ENCODE peak calls at places on chromosomes 7 and 10, in five cellular contexts. S, C, G, U and E are unnamed samples.

GRCh38 chr7:154440656-154441055 is 388.5 kb downstream of the DPP6 start:
- DNase-seq in S (no peak), C (no peak), G (no peak), U (no peak), E (no peak)

GRCh38 chr7:30888783-30889182 is 22.9 kb upstream of the AQP1 start:
- DNase-seq in S (no peak), C (no peak), G (peak), U (no peak), E (no peak)

GRCh38 chr10:84108797-84109196 is 30.5 kb upstream of the GHITM start:
- DNase-seq in S (peak), C (no peak), G (no peak), U (no peak), E (no peak)

GRCh38 chr10:31419394-31420063 is 100.5 kb downstream of the ZEB1 start:
- DNase-seq in S (no peak), C (peak), G (no peak), U (no peak), E (no peak)

GRCh38 chr7:137135654-137136350 is 207.7 kb downstream of the PTN start:
- DNase-seq in S (no peak), C (no peak), G (no peak), U (no peak), E (no peak)

GRCh38 chr10:98378722-98379121 is 36.3 kb downstream of the PYROXD2 start:
- DNase-seq in S (no peak), C (no peak), G (no peak), U (no peak), E (no peak)

GRCh38 chr7:157996359-157997079 is 591.1 kb downstream of the PTPRN2 start:
- DNase-seq in S (no peak), C (no peak), G (peak), U (no peak), E (no peak)

GRCh38 chr10:43945908-43946307 is 297.2 kb upstream of the ZNF32 start:
- DNase-seq in S (no peak), C (no peak), G (no peak), U (no peak), E (no peak)

GRCh38 chr10:3906511-3907111 is 121.6 kb upstream of the KLF6 start:
- DNase-seq in S (no peak), C (no peak), G (no peak), U (no peak), E (no peak)

GRCh38 chr7:105618016-105618296 is 36.7 kb upstream of the EFCAB10 start:
- DNase-seq in S (peak), C (no peak), G (no peak), U (no peak), E (no peak)

GRCh38 chr10:79494871-79495270 is 17.5 kb upstream of the EIF5AL1 start:
- DNase-seq in S (no peak), C (no peak), G (no peak), U (no peak), E (no peak)

GRCh38 chr10:28587970-28588290 is 55.0 kb downstream of the WAC start:
- DNase-seq in S (no peak), C (no peak), G (no peak), U (no peak), E (no peak)

GRCh38 chr10:88493676-88494483 is 89.2 kb downstream of the RNLS start:
- DNase-seq in S (no peak), C (no peak), G (no peak), U (no peak), E (no peak)

GRCh38 chr7:129127154-129127553 is 17.4 kb upstream of the TSPAN33 start:
- DNase-seq in S (peak), C (no peak), G (no peak), U (no peak), E (no peak)

GRCh38 chr7:12609556-12609955 is 39.0 kb downstream of the SCIN start:
- DNase-seq in S (no peak), C (no peak), G (no peak), U (no peak), E (no peak)

GRCh38 chr10:133297504-133297903 is 11.2 kb downstream of the TUBGCP2 start:
- DNase-seq in S (no peak), C (no peak), G (no peak), U (no peak), E (no peak)